ENCODE peak calls at places on chromosome 21, in seven cellular contexts. K is pancreas, V is colonic mucosa, X is left ventricle myocardium inferior, J is lung, F is adipocyte, P is mesendoderm. N is an unnamed sample. For H3K36me3, the result is how much of the 10 kb centered on the place peaks cover.

GRCh38 chr21:25281134-25281533 is 326.1 kb downstream of the MRPL39 start:
- DNase-seq in J (no peak), X (no peak), K (no peak), F (no peak), V (no peak), P (no peak), N (no peak)

GRCh38 chr21:40765771-40766170 is 81.2 kb downstream of the DSCAM start:
- DNase-seq in P (no peak), J (no peak), V (no peak), F (no peak), X (no peak), K (no peak), N (no peak)

GRCh38 chr21:36926989-36927695 is 39.3 kb downstream of the HLCS start:
- DNase-seq in X (no peak), K (no peak), J (no peak), V (no peak), F (no peak), P (no peak), N (no peak)

GRCh38 chr21:9756677-9757076 is 764.7 kb upstream of the TPTE start:
- DNase-seq in P (no peak), K (no peak), J (no peak), V (no peak), X (no peak), F (no peak), N (no peak)

GRCh38 chr21:21165063-21165645 is 166.9 kb downstream of the NCAM2 start:
- DNase-seq in P (peak), X (no peak), J (no peak), F (peak), V (no peak), K (no peak), N (no peak)

GRCh38 chr21:37204580-37204979 is 62.6 kb downstream of the VPS26C start:
- DNase-seq in K (no peak), X (no peak), F (no peak), J (no peak), P (no peak), V (no peak), N (no peak)

GRCh38 chr21:26212220-26212619 is 41.6 kb upstream of the APP start:
- DNase-seq in X (no peak), F (no peak), K (no peak), P (peak), V (no peak), J (no peak), N (no peak)

GRCh38 chr21:8994640-8995511 is 1526.5 kb upstream of the TPTE start:
- DNase-seq in V (no peak), J (no peak), X (no peak), P (no peak), F (no peak), K (no peak), N (no peak)

GRCh38 chr21:43686811-43687565 is 27.6 kb downstream of the RRP1B start:
- DNase-seq in F (no peak), J (no peak), V (no peak), P (no peak), K (peak), X (no peak), N (no peak)

GRCh38 chr21:43865471-43866181 is 603 bp downstream of the AGPAT3 start:
- DNase-seq in P (no peak), K (peak), J (peak), X (peak), V (peak), F (peak), N (no peak)

GRCh38 chr21:21034046-21034445 is 35.8 kb downstream of the NCAM2 start:
- DNase-seq in V (no peak), F (peak), K (no peak), J (no peak), P (no peak), X (no peak), N (no peak)

GRCh38 chr21:27094182-27094948 is 127.5 kb upstream of the ADAMTS5 start:
- DNase-seq in K (no peak), F (no peak), V (no peak), X (no peak), J (no peak), P (no peak), N (no peak)

GRCh38 chr21:37292041-37292440 is 24.9 kb upstream of the VPS26C start:
- DNase-seq in K (no peak), V (no peak), X (no peak), F (no peak), P (no peak), J (no peak), N (no peak)

GRCh38 chr21:27448960-27449359 is 482.1 kb upstream of the ADAMTS5 start:
- DNase-seq in V (no peak), K (no peak), P (no peak), F (no peak), X (no peak), J (no peak), N (no peak)

GRCh38 chr21:37346841-37347430 is 19.6 kb upstream of the DYRK1A start:
- DNase-seq in K (no peak), F (no peak), J (no peak), P (no peak), V (no peak), X (no peak), N (no peak)

GRCh38 chr21:40841524-40842196 is 5.3 kb downstream of the DSCAM start:
- DNase-seq in X (peak), F (peak), P (peak), J (peak), V (no peak), K (peak), N (no peak)

DNA sequence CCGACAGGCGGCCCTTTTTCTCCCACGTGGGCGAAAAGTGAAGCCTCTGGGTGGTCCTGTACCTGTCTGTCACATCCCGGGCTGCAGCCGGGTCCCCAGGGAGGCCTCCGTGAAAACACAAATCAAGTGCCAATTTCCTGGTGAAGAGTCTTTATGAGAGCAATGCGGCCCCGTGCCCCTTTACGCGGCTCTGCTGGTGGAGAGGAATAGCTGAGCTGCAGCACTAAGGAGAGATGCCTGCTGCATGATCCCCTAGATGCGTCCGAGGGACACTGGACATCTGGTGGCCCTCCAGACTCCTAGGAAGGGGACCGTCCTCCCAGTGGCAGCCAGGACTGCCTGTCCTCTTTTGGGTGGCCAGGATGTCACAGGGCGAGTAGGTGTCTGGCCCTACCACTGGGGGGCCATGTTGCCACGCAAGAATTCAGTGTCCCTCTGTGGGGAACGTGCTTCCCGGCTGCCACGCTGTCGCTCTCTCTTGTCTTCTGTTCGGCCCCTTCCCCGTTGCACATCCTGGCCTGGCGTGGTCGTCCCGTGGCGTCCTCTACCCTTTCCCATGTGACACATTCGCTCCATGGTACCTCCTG is 38.7 kb downstream of the COL18A1 start:
- DNase-seq in V (no peak), K (no peak), F (no peak), J (no peak), X (no peak), P (no peak), N (no peak)
- H3K36me3 ChIP-seq in V (under half), K (under half), F (under half), J (under half), X (under half), P (under half), N (under half)

DNA sequence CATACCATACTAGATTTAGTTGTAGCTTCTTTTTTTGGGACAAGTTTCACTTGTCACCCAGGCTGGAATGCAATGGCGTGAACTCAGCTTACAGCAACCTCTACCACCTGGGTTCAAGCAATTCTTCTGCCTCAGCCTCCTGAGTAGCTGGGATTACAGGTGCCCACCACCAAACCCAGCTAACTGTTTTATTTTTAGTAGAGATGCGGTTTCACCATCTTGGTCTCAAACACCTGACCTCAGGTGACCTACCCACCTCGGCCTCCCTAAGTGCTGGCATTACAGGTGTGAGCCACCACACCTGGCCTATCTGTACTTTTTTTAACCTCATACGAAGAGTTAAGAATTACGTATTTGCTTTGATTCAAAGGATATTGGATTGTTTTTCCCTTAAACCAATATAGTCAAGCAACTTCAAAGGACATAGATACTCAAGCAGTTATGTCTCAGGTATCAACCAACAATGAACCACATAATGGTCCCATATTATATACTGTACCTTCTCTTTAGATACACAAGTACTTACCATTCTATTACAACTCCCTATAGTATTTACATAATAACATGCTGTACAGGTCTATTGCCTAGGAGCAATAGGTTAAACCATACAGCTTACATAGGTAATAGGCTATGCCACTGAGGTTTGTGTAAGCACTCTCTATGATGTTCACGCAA is 7.5 kb downstream of the HMGN1 start:
- DNase-seq in J (no peak), P (no peak), F (no peak), X (no peak), K (no peak), V (no peak), N (no peak)
- H3K36me3 ChIP-seq in J (under half), P (under half), F (under half), X (under half), K (under half), V (under half), N (under half)

DNA sequence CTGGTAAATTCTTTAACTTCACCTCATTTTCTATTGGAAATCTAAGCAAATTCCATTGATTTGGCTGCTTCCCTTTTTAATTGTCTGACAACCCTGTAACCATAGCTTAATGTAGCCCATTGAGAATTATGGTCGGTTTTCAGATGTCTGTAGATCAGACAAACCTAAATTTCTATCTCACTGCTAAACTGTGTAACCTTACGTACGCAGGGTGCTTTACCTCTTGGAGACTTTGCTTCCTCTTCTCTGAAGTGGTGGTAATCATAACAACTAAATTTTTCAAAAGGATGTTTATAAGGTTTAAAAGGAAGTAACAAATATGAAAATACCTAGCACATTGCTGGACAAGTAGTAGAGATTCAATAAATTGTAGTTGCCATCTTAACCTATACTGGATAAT is 25.9 kb downstream of the IFNAR1 start:
- DNase-seq in P (no peak), X (no peak), F (no peak), J (no peak), K (no peak), V (no peak), N (no peak)
- H3K36me3 ChIP-seq in P (under half), X (half or more), F (half or more), J (under half), K (under half), V (under half), N (under half)

DNA sequence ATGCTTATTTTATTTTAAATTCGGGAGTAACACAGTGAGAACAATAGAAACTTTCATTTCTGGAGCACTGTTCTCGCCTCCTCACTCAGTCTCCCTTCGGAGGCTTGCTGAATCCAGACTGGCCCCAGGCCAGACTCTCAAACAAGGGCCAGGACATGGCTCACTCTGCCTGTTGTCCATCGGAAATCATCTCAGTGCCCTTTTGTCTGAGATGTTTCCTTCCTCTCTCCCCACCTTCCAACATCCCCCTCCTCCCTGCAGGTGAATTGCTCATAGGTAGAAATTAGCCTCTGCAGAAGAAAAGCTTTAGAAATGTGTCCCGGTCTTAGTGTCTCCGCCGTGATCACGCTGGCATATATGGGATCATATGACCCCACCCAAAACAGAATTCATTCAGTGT is 55.2 kb downstream of the ERG start:
- DNase-seq in J (no peak), X (no peak), P (no peak), V (no peak), F (no peak), K (no peak), N (no peak)
- H3K36me3 ChIP-seq in J (under half), X (under half), P (under half), V (under half), F (under half), K (under half), N (under half)

GRCh38 chr21:28974531-28975227 is 18.0 kb downstream of the LTN1 start:
- DNase-seq in J (no peak), X (no peak), V (no peak), F (no peak), P (no peak), K (no peak), N (no peak)

GRCh38 chr21:28971171-28971570 is 21.5 kb downstream of the LTN1 start:
- DNase-seq in J (no peak), F (peak), P (peak), V (no peak), X (no peak), K (no peak), N (no peak)

GRCh38 chr21:28975401-28975800 is 17.3 kb downstream of the LTN1 start:
- DNase-seq in F (peak), P (no peak), K (no peak), X (no peak), V (no peak), J (no peak), N (no peak)

GRCh38 chr21:28972398-28972797 is 20.3 kb downstream of the LTN1 start:
- DNase-seq in K (no peak), F (no peak), V (no peak), J (no peak), X (no peak), P (no peak), N (no peak)
- H3K36me3 ChIP-seq in K (under half), F (half or more), V (under half), J (under half), X (half or more), P (under half), N (under half)

GRCh38 chr21:15430023-15430422 is 299.8 kb upstream of the USP25 start:
- DNase-seq in F (no peak), V (no peak), P (peak), J (no peak), K (no peak), X (no peak), N (no peak)
- H3K36me3 ChIP-seq in F (under half), V (under half), P (under half), J (under half), K (under half), X (under half), N (under half)

DNA sequence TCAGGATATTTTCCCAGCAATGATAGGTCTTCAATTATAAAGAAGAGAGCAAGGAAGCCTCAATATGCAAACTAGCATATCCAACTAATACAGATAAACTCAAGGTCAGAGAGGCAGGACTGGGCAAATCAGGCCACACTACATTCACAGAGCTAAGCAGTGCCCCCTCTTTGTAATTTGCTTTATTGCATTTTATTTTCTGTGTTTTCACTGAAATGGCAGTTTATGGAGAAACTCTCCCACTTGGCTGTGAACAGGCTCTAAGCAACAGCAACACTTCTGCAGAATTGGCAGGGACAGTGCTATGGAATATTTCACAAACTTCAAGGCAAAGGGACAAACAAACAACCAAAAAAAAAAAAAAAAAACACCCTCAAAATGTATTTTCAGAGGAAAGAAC is 93.4 kb upstream of the SOD1 start:
- DNase-seq in P (peak), V (no peak), J (no peak), F (no peak), K (no peak), X (no peak), N (no peak)
- H3K36me3 ChIP-seq in P (under half), V (under half), J (under half), F (under half), K (under half), X (under half), N (under half)

DNA sequence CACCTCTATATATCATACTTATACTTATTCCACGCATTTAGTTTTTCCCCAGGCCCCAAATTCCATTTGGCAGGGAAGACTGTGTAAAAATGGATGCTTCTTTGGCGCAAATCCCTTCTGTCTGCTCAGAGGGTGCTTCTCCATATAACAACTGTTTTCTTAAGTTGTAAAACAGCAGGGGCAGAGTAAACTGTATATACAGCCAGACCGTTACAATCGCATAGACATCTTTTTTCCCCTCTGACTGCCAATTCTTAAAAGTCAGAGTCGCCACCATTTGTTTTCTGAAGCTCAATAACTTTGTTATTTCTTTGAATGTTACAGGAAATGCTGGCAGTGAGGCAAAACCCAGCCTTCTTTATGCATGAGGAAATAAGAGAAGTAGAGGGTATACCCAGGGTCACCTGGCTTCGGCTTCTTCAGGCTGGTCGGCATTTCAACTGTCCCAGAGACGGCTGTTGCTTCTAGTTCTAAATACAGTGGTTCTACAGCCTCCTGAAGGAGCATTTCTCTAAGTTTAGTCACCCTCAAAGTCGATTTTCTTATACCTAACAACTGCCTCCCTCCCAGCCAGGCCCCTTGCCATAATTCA is 188.4 kb downstream of the CLIC6 start:
- DNase-seq in P (no peak), V (no peak), X (no peak), J (no peak), K (no peak), F (no peak), N (no peak)
- H3K36me3 ChIP-seq in P (under half), V (under half), X (under half), J (under half), K (under half), F (half or more), N (under half)

GRCh38 chr21:42421018-42421793 is 17.5 kb downstream of the UBASH3A start:
- DNase-seq in P (no peak), F (no peak), J (no peak), X (no peak), V (peak), K (no peak), N (no peak)
- H3K36me3 ChIP-seq in P (under half), F (under half), J (under half), X (under half), V (under half), K (under half), N (under half)